ENCODE peak calls at places on chromosome 19, in five cellular contexts. One of them, this sample, is unnamed.

GRCh38 chr19:8517551-8518442 is 3.8 kb upstream of the ZNF414 start:
- DNase-seq in H9: no peak
- DNase-seq in breast epithelium: no peak
- DNase-seq in thoracic aorta: no peak
- DNase-seq in iPS DF 6.9: no peak
- DNase-seq in this sample: no peak

GRCh38 chr19:15464394-15465385 is at the start of gene RASAL3:
- DNase-seq in H9: peak; percentile 59
- DNase-seq in thoracic aorta: no peak
- DNase-seq in iPS DF 6.9: no peak
- DNase-seq in breast epithelium: no peak
- DNase-seq in this sample: no peak

GRCh38 chr19:10780368-10780767 is 55.6 kb downstream of the TMED1 start:
- DNase-seq in breast epithelium: no peak
- DNase-seq in thoracic aorta: no peak
- DNase-seq in H9: no peak
- DNase-seq in iPS DF 6.9: no peak
- DNase-seq in this sample: peak; percentile 26

GRCh38 chr19:15902254-15902653 is 4.4 kb upstream of the CYP4F2 start:
- DNase-seq in breast epithelium: no peak
- DNase-seq in iPS DF 6.9: no peak
- DNase-seq in thoracic aorta: no peak
- DNase-seq in H9: no peak
- DNase-seq in this sample: no peak

GRCh38 chr19:18922228-18922985 is 2.9 kb downstream of the DDX49 start:
- DNase-seq in iPS DF 6.9: no peak
- DNase-seq in thoracic aorta: no peak
- DNase-seq in breast epithelium: no peak
- DNase-seq in H9: no peak
- DNase-seq in this sample: no peak

GRCh38 chr19:53101518-53101917 is 1.7 kb downstream of the ZNF160 start:
- DNase-seq in thoracic aorta: no peak
- DNase-seq in H9: no peak
- DNase-seq in iPS DF 6.9: no peak
- DNase-seq in breast epithelium: no peak
- DNase-seq in this sample: no peak

GRCh38 chr19:39546599-39546998 is 6.6 kb upstream of the EID2 start:
- DNase-seq in breast epithelium: no peak
- DNase-seq in iPS DF 6.9: no peak
- DNase-seq in thoracic aorta: no peak
- DNase-seq in H9: peak; percentile 34
- DNase-seq in this sample: no peak

GRCh38 chr19:44607049-44607448 is 6.3 kb upstream of the IGSF23 start:
- DNase-seq in breast epithelium: no peak
- DNase-seq in iPS DF 6.9: no peak
- DNase-seq in thoracic aorta: no peak
- DNase-seq in H9: no peak
- DNase-seq in this sample: no peak

GRCh38 chr19:14085309-14085995 is at the start of gene C19orf67:
- DNase-seq in iPS DF 6.9: no peak
- DNase-seq in thoracic aorta: no peak
- DNase-seq in breast epithelium: no peak
- DNase-seq in H9: no peak
- DNase-seq in this sample: no peak

DNA sequence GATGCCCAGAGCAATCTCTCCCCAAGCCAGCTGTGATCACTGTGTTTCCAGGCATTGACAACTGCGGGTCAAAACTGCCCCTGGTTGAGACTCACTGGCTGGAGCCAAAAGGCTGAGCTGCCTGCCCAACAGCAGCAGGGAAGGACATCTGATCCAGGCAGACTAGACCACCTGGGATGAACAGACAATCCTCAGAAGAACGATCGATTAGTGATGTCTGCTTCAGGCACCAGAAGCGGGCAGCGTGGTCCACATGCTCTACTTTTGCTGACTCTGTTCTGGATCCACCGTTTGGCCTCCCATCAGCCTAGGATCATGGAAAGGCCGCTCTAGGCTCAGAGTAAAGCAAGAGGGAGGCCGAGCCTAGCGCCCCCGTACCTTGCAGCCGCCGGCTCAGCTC is 9.9 kb upstream of the GP6 start:
- DNase-seq in breast epithelium: no peak
- DNase-seq in thoracic aorta: no peak
- DNase-seq in iPS DF 6.9: no peak
- DNase-seq in H9: no peak
- DNase-seq in this sample: no peak
- H3K27ac ChIP-seq in breast epithelium: no peak overlapping the region
- H3K27ac ChIP-seq in thoracic aorta: no peak overlapping the region
- H3K27ac ChIP-seq in iPS DF 6.9: no peak overlapping the region
- H3K27ac ChIP-seq in H9: no peak overlapping the region
- H3K27ac ChIP-seq in this sample: no peak overlapping the region

GRCh38 chr19:959935-960502 is 24.1 kb upstream of the WDR18 start:
- DNase-seq in breast epithelium: no peak
- DNase-seq in H9: peak; percentile 78
- DNase-seq in thoracic aorta: no peak
- DNase-seq in iPS DF 6.9: no peak
- DNase-seq in this sample: no peak
- H3K27ac ChIP-seq in breast epithelium: no peak overlapping the region
- H3K27ac ChIP-seq in H9: no peak overlapping the region
- H3K27ac ChIP-seq in thoracic aorta: no peak overlapping the region
- H3K27ac ChIP-seq in iPS DF 6.9: no peak overlapping the region
- H3K27ac ChIP-seq in this sample: no peak overlapping the region

GRCh38 chr19:12786950-12787349 is 4.3 kb upstream of the JUNB start:
- DNase-seq in thoracic aorta: no peak
- DNase-seq in H9: no peak
- DNase-seq in iPS DF 6.9: no peak
- DNase-seq in breast epithelium: no peak
- DNase-seq in this sample: no peak
- H3K27ac ChIP-seq in thoracic aorta: peak overlapping the region; percentile 100
- H3K27ac ChIP-seq in H9: no peak overlapping the region
- H3K27ac ChIP-seq in iPS DF 6.9: no peak overlapping the region
- H3K27ac ChIP-seq in breast epithelium: peak overlapping the region; percentile 100
- H3K27ac ChIP-seq in this sample: peak overlapping the region; percentile 98

DNA sequence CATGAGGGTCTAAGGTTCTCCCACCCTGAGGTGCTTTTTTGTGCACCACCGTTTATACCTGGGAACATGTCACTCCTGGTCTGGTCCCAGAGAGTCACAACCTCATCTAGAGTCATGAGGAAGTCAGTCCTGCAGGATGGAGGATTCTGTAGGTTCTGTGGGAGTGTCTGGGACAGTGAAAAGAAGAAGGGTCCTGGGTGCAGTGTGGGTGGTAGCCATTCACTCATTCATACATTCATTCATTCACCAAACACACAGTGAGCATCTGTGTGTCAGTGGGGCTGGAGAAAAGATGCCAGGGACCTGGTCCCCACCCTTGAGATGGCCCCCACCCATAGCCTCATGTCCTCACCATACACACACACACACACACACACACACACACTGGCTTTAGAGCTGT is 8.7 kb upstream of the CEACAM18 start:
- DNase-seq in breast epithelium: no peak
- DNase-seq in thoracic aorta: no peak
- DNase-seq in iPS DF 6.9: no peak
- DNase-seq in H9: no peak
- DNase-seq in this sample: no peak
- H3K27ac ChIP-seq in breast epithelium: no peak overlapping the region
- H3K27ac ChIP-seq in thoracic aorta: no peak overlapping the region
- H3K27ac ChIP-seq in iPS DF 6.9: no peak overlapping the region
- H3K27ac ChIP-seq in H9: no peak overlapping the region
- H3K27ac ChIP-seq in this sample: no peak overlapping the region